ENCODE peak calls at places on chromosomes 4 and X, in nine cellular contexts. One of them, this sample, is unnamed.
A peak's percentile ranks its signal among the peaks of the same experiment; 100 is the strongest.

GRCh38 chrX:102063445-102064074 is 61.9 kb upstream of the TCEAL2 start:
- DNase-seq in activated gamma-delta T cell treated with Interleukin-2 at 50 U/mL for 16 hours: no peak
- DNase-seq in NCI-H1694 treated with DMSO at 0.1 percent for 48 hours: no peak
- DNase-seq in NT2/D1: no peak
- DNase-seq in Ammon's horn: no peak
- DNase-seq in frontal cortex: no peak
- DNase-seq in left cardiac atrium: no peak
- DNase-seq in endothelial cell: no peak
- DNase-seq in left lung: no peak
- DNase-seq in this sample: no peak

GRCh38 chr4:14196141-14196540 is 568.6 kb upstream of the BOD1L1 start:
- DNase-seq in left lung: peak; percentile 52
- DNase-seq in NCI-H1694 treated with DMSO at 0.1 percent for 48 hours: no peak
- DNase-seq in NT2/D1: peak; percentile 35
- DNase-seq in frontal cortex: no peak
- DNase-seq in left cardiac atrium: peak; percentile 47
- DNase-seq in Ammon's horn: peak; percentile 30
- DNase-seq in activated gamma-delta T cell treated with Interleukin-2 at 50 U/mL for 16 hours: no peak
- DNase-seq in endothelial cell: peak; percentile 75
- DNase-seq in this sample: no peak

GRCh38 chr4:40843696-40844095 is 93.9 kb downstream of the NSUN7 start:
- DNase-seq in frontal cortex: no peak
- DNase-seq in left lung: no peak
- DNase-seq in Ammon's horn: no peak
- DNase-seq in left cardiac atrium: no peak
- DNase-seq in NT2/D1: no peak
- DNase-seq in NCI-H1694 treated with DMSO at 0.1 percent for 48 hours: peak; percentile 17
- DNase-seq in endothelial cell: no peak
- DNase-seq in activated gamma-delta T cell treated with Interleukin-2 at 50 U/mL for 16 hours: no peak
- DNase-seq in this sample: no peak

GRCh38 chr4:152536545-152537182 is 772 bp upstream of the FBXW7 start:
- DNase-seq in frontal cortex: peak; percentile 37
- DNase-seq in left cardiac atrium: no peak
- DNase-seq in NCI-H1694 treated with DMSO at 0.1 percent for 48 hours: no peak
- DNase-seq in Ammon's horn: no peak
- DNase-seq in activated gamma-delta T cell treated with Interleukin-2 at 50 U/mL for 16 hours: no peak
- DNase-seq in left lung: no peak
- DNase-seq in NT2/D1: no peak
- DNase-seq in endothelial cell: no peak
- DNase-seq in this sample: peak; percentile 24

GRCh38 chrX:78957768-78958130 is 12.6 kb downstream of the P2RY10 start:
- DNase-seq in NT2/D1: no peak
- DNase-seq in frontal cortex: no peak
- DNase-seq in NCI-H1694 treated with DMSO at 0.1 percent for 48 hours: no peak
- DNase-seq in activated gamma-delta T cell treated with Interleukin-2 at 50 U/mL for 16 hours: no peak
- DNase-seq in endothelial cell: no peak
- DNase-seq in Ammon's horn: no peak
- DNase-seq in left lung: no peak
- DNase-seq in left cardiac atrium: no peak
- DNase-seq in this sample: no peak

GRCh38 chrX:119181491-119181890 is 53.9 kb upstream of the KIAA1210 start:
- DNase-seq in activated gamma-delta T cell treated with Interleukin-2 at 50 U/mL for 16 hours: no peak
- DNase-seq in endothelial cell: peak; percentile 34
- DNase-seq in left lung: no peak
- DNase-seq in left cardiac atrium: no peak
- DNase-seq in Ammon's horn: no peak
- DNase-seq in frontal cortex: no peak
- DNase-seq in NT2/D1: peak; percentile 9
- DNase-seq in NCI-H1694 treated with DMSO at 0.1 percent for 48 hours: no peak
- DNase-seq in this sample: no peak

GRCh38 chr4:10023806-10024205 is 2.5 kb upstream of the SLC2A9 start:
- DNase-seq in NT2/D1: no peak
- DNase-seq in endothelial cell: no peak
- DNase-seq in left cardiac atrium: no peak
- DNase-seq in activated gamma-delta T cell treated with Interleukin-2 at 50 U/mL for 16 hours: no peak
- DNase-seq in left lung: no peak
- DNase-seq in frontal cortex: no peak
- DNase-seq in NCI-H1694 treated with DMSO at 0.1 percent for 48 hours: no peak
- DNase-seq in Ammon's horn: no peak
- DNase-seq in this sample: no peak

GRCh38 chr4:163070023-163070422 is 96.7 kb downstream of the NAF1 start:
- DNase-seq in NT2/D1: no peak
- DNase-seq in left cardiac atrium: no peak
- DNase-seq in activated gamma-delta T cell treated with Interleukin-2 at 50 U/mL for 16 hours: no peak
- DNase-seq in endothelial cell: no peak
- DNase-seq in left lung: no peak
- DNase-seq in frontal cortex: no peak
- DNase-seq in NCI-H1694 treated with DMSO at 0.1 percent for 48 hours: no peak
- DNase-seq in Ammon's horn: no peak
- DNase-seq in this sample: no peak

GRCh38 chr4:128782076-128782715 is 27.3 kb upstream of the JADE1 start:
- DNase-seq in Ammon's horn: peak; percentile 63
- DNase-seq in frontal cortex: peak; percentile 46
- DNase-seq in left cardiac atrium: peak; percentile 30
- DNase-seq in left lung: no peak
- DNase-seq in endothelial cell: no peak
- DNase-seq in NCI-H1694 treated with DMSO at 0.1 percent for 48 hours: no peak
- DNase-seq in NT2/D1: no peak
- DNase-seq in activated gamma-delta T cell treated with Interleukin-2 at 50 U/mL for 16 hours: peak; percentile 49
- DNase-seq in this sample: peak; percentile 62

GRCh38 chr4:78939667-78940008 is 400 bp upstream of the PAQR3 start:
- DNase-seq in Ammon's horn: no peak
- DNase-seq in frontal cortex: no peak
- DNase-seq in activated gamma-delta T cell treated with Interleukin-2 at 50 U/mL for 16 hours: no peak
- DNase-seq in left cardiac atrium: no peak
- DNase-seq in endothelial cell: no peak
- DNase-seq in NCI-H1694 treated with DMSO at 0.1 percent for 48 hours: peak; percentile 60
- DNase-seq in left lung: no peak
- DNase-seq in NT2/D1: no peak
- DNase-seq in this sample: no peak

GRCh38 chr4:26780524-26780923 is 80.1 kb upstream of the STIM2 start:
- DNase-seq in frontal cortex: no peak
- DNase-seq in activated gamma-delta T cell treated with Interleukin-2 at 50 U/mL for 16 hours: no peak
- DNase-seq in Ammon's horn: no peak
- DNase-seq in endothelial cell: no peak
- DNase-seq in left lung: no peak
- DNase-seq in left cardiac atrium: no peak
- DNase-seq in NCI-H1694 treated with DMSO at 0.1 percent for 48 hours: no peak
- DNase-seq in NT2/D1: no peak
- DNase-seq in this sample: no peak

GRCh38 chr4:147103403-147103946 is 157.8 kb upstream of the TTC29 start:
- DNase-seq in endothelial cell: no peak
- DNase-seq in left lung: no peak
- DNase-seq in NT2/D1: no peak
- DNase-seq in NCI-H1694 treated with DMSO at 0.1 percent for 48 hours: no peak
- DNase-seq in activated gamma-delta T cell treated with Interleukin-2 at 50 U/mL for 16 hours: no peak
- DNase-seq in Ammon's horn: peak; percentile 32
- DNase-seq in left cardiac atrium: peak; percentile 66
- DNase-seq in frontal cortex: no peak
- DNase-seq in this sample: no peak

GRCh38 chr4:145840162-145840768 is 98.4 kb downstream of the ZNF827 start:
- DNase-seq in NT2/D1: no peak
- DNase-seq in activated gamma-delta T cell treated with Interleukin-2 at 50 U/mL for 16 hours: no peak
- DNase-seq in NCI-H1694 treated with DMSO at 0.1 percent for 48 hours: peak; percentile 48
- DNase-seq in Ammon's horn: peak; percentile 75
- DNase-seq in endothelial cell: no peak
- DNase-seq in left lung: no peak
- DNase-seq in frontal cortex: no peak
- DNase-seq in left cardiac atrium: no peak
- DNase-seq in this sample: peak; percentile 36

GRCh38 chr4:139144161-139144859 is 32.7 kb downstream of the ELF2 start:
- DNase-seq in left lung: peak; percentile 73
- DNase-seq in Ammon's horn: peak; percentile 35
- DNase-seq in left cardiac atrium: peak; percentile 60
- DNase-seq in NT2/D1: no peak
- DNase-seq in frontal cortex: no peak
- DNase-seq in activated gamma-delta T cell treated with Interleukin-2 at 50 U/mL for 16 hours: no peak
- DNase-seq in NCI-H1694 treated with DMSO at 0.1 percent for 48 hours: no peak
- DNase-seq in endothelial cell: no peak
- DNase-seq in this sample: no peak

GRCh38 chrX:11724122-11725017 is 33.7 kb upstream of the MSL3 start:
- DNase-seq in left lung: no peak
- DNase-seq in activated gamma-delta T cell treated with Interleukin-2 at 50 U/mL for 16 hours: peak; percentile 8
- DNase-seq in frontal cortex: no peak
- DNase-seq in NT2/D1: no peak
- DNase-seq in left cardiac atrium: no peak
- DNase-seq in Ammon's horn: peak; percentile 14
- DNase-seq in endothelial cell: peak; percentile 6
- DNase-seq in NCI-H1694 treated with DMSO at 0.1 percent for 48 hours: no peak
- DNase-seq in this sample: no peak

GRCh38 chr4:66899422-66900065 is 645.8 kb downstream of the CENPC start:
- DNase-seq in NCI-H1694 treated with DMSO at 0.1 percent for 48 hours: no peak
- DNase-seq in endothelial cell: no peak
- DNase-seq in Ammon's horn: no peak
- DNase-seq in left lung: no peak
- DNase-seq in frontal cortex: no peak
- DNase-seq in NT2/D1: no peak
- DNase-seq in activated gamma-delta T cell treated with Interleukin-2 at 50 U/mL for 16 hours: no peak
- DNase-seq in left cardiac atrium: no peak
- DNase-seq in this sample: no peak

GRCh38 chr4:22090655-22091350 is 142.2 kb upstream of the KCNIP4 start:
- DNase-seq in activated gamma-delta T cell treated with Interleukin-2 at 50 U/mL for 16 hours: no peak
- DNase-seq in frontal cortex: no peak
- DNase-seq in left cardiac atrium: no peak
- DNase-seq in NT2/D1: no peak
- DNase-seq in Ammon's horn: no peak
- DNase-seq in endothelial cell: no peak
- DNase-seq in NCI-H1694 treated with DMSO at 0.1 percent for 48 hours: no peak
- DNase-seq in left lung: no peak
- DNase-seq in this sample: no peak

GRCh38 chr4:71732066-71732465 is 51.8 kb downstream of the GC start:
- DNase-seq in left lung: no peak
- DNase-seq in frontal cortex: no peak
- DNase-seq in Ammon's horn: no peak
- DNase-seq in activated gamma-delta T cell treated with Interleukin-2 at 50 U/mL for 16 hours: no peak
- DNase-seq in endothelial cell: no peak
- DNase-seq in NT2/D1: no peak
- DNase-seq in left cardiac atrium: no peak
- DNase-seq in NCI-H1694 treated with DMSO at 0.1 percent for 48 hours: no peak
- DNase-seq in this sample: no peak

GRCh38 chr4:184475096-184475461 is 729 bp upstream of the IRF2 start:
- DNase-seq in left cardiac atrium: peak; percentile 63
- DNase-seq in endothelial cell: peak; percentile 11
- DNase-seq in left lung: peak; percentile 60
- DNase-seq in NCI-H1694 treated with DMSO at 0.1 percent for 48 hours: no peak
- DNase-seq in activated gamma-delta T cell treated with Interleukin-2 at 50 U/mL for 16 hours: peak; percentile 29
- DNase-seq in Ammon's horn: peak; percentile 43
- DNase-seq in NT2/D1: no peak
- DNase-seq in frontal cortex: no peak
- DNase-seq in this sample: peak; percentile 12

GRCh38 chr4:95155759-95156451 is 392.9 kb downstream of the UNC5C start:
- DNase-seq in Ammon's horn: no peak
- DNase-seq in endothelial cell: no peak
- DNase-seq in frontal cortex: no peak
- DNase-seq in left lung: no peak
- DNase-seq in activated gamma-delta T cell treated with Interleukin-2 at 50 U/mL for 16 hours: no peak
- DNase-seq in NCI-H1694 treated with DMSO at 0.1 percent for 48 hours: no peak
- DNase-seq in NT2/D1: no peak
- DNase-seq in left cardiac atrium: no peak
- DNase-seq in this sample: no peak

GRCh38 chrX:12878536-12878935 is 11.7 kb downstream of the TLR7 start:
- DNase-seq in Ammon's horn: no peak
- DNase-seq in NCI-H1694 treated with DMSO at 0.1 percent for 48 hours: no peak
- DNase-seq in activated gamma-delta T cell treated with Interleukin-2 at 50 U/mL for 16 hours: no peak
- DNase-seq in left lung: no peak
- DNase-seq in endothelial cell: no peak
- DNase-seq in left cardiac atrium: no peak
- DNase-seq in frontal cortex: no peak
- DNase-seq in NT2/D1: no peak
- DNase-seq in this sample: no peak

GRCh38 chrX:134236690-134237362 is at the start of gene CCDC160:
- DNase-seq in NT2/D1: no peak
- DNase-seq in left cardiac atrium: peak; percentile 57
- DNase-seq in frontal cortex: peak; percentile 56
- DNase-seq in endothelial cell: peak; percentile 76
- DNase-seq in activated gamma-delta T cell treated with Interleukin-2 at 50 U/mL for 16 hours: no peak
- DNase-seq in left lung: peak; percentile 46
- DNase-seq in Ammon's horn: peak; percentile 62
- DNase-seq in NCI-H1694 treated with DMSO at 0.1 percent for 48 hours: no peak
- DNase-seq in this sample: peak; percentile 27

GRCh38 chrX:110210417-110211139 is 107.3 kb downstream of the AMMECR1 start:
- DNase-seq in NCI-H1694 treated with DMSO at 0.1 percent for 48 hours: peak; percentile 28
- DNase-seq in left lung: no peak
- DNase-seq in activated gamma-delta T cell treated with Interleukin-2 at 50 U/mL for 16 hours: no peak
- DNase-seq in left cardiac atrium: no peak
- DNase-seq in NT2/D1: no peak
- DNase-seq in Ammon's horn: no peak
- DNase-seq in frontal cortex: no peak
- DNase-seq in endothelial cell: no peak
- DNase-seq in this sample: no peak

GRCh38 chrX:1167918-1168481 is 44.4 kb downstream of the CRLF2 start:
- DNase-seq in NCI-H1694 treated with DMSO at 0.1 percent for 48 hours: no peak
- DNase-seq in Ammon's horn: no peak
- DNase-seq in frontal cortex: no peak
- DNase-seq in endothelial cell: no peak
- DNase-seq in NT2/D1: no peak
- DNase-seq in activated gamma-delta T cell treated with Interleukin-2 at 50 U/mL for 16 hours: no peak
- DNase-seq in left cardiac atrium: no peak
- DNase-seq in left lung: no peak
- DNase-seq in this sample: no peak

GRCh38 chr4:165765053-165765452 is 108.0 kb upstream of the TLL1 start:
- DNase-seq in activated gamma-delta T cell treated with Interleukin-2 at 50 U/mL for 16 hours: no peak
- DNase-seq in NT2/D1: no peak
- DNase-seq in Ammon's horn: no peak
- DNase-seq in left lung: no peak
- DNase-seq in frontal cortex: no peak
- DNase-seq in NCI-H1694 treated with DMSO at 0.1 percent for 48 hours: no peak
- DNase-seq in endothelial cell: no peak
- DNase-seq in left cardiac atrium: no peak
- DNase-seq in this sample: no peak

GRCh38 chr4:6901669-6902317 is 7.8 kb upstream of the TBC1D14 start:
- DNase-seq in left cardiac atrium: no peak
- DNase-seq in NT2/D1: no peak
- DNase-seq in Ammon's horn: no peak
- DNase-seq in left lung: peak; percentile 22
- DNase-seq in activated gamma-delta T cell treated with Interleukin-2 at 50 U/mL for 16 hours: no peak
- DNase-seq in endothelial cell: no peak
- DNase-seq in NCI-H1694 treated with DMSO at 0.1 percent for 48 hours: no peak
- DNase-seq in frontal cortex: no peak
- DNase-seq in this sample: no peak

GRCh38 chr4:168710353-168710946 is 213.6 kb downstream of the PALLD start:
- DNase-seq in NT2/D1: peak; percentile 6
- DNase-seq in activated gamma-delta T cell treated with Interleukin-2 at 50 U/mL for 16 hours: no peak
- DNase-seq in Ammon's horn: peak; percentile 64
- DNase-seq in endothelial cell: no peak
- DNase-seq in left lung: no peak
- DNase-seq in NCI-H1694 treated with DMSO at 0.1 percent for 48 hours: no peak
- DNase-seq in frontal cortex: peak; percentile 16
- DNase-seq in left cardiac atrium: no peak
- DNase-seq in this sample: peak; percentile 10

GRCh38 chr4:78121338-78121904 is 64.3 kb downstream of the FRAS1 start:
- DNase-seq in left cardiac atrium: peak; percentile 58
- DNase-seq in Ammon's horn: no peak
- DNase-seq in activated gamma-delta T cell treated with Interleukin-2 at 50 U/mL for 16 hours: no peak
- DNase-seq in NT2/D1: no peak
- DNase-seq in frontal cortex: no peak
- DNase-seq in left lung: peak; percentile 72
- DNase-seq in NCI-H1694 treated with DMSO at 0.1 percent for 48 hours: no peak
- DNase-seq in endothelial cell: no peak
- DNase-seq in this sample: no peak

GRCh38 chrX:114626323-114626722 is 42.4 kb downstream of the HTR2C start:
- DNase-seq in Ammon's horn: no peak
- DNase-seq in frontal cortex: no peak
- DNase-seq in left cardiac atrium: no peak
- DNase-seq in NT2/D1: peak; percentile 0
- DNase-seq in endothelial cell: no peak
- DNase-seq in NCI-H1694 treated with DMSO at 0.1 percent for 48 hours: no peak
- DNase-seq in left lung: no peak
- DNase-seq in activated gamma-delta T cell treated with Interleukin-2 at 50 U/mL for 16 hours: no peak
- DNase-seq in this sample: no peak

GRCh38 chr4:90074322-90074886 is 52.8 kb upstream of the CCSER1 start:
- DNase-seq in NT2/D1: peak; percentile 1
- DNase-seq in endothelial cell: no peak
- DNase-seq in left cardiac atrium: no peak
- DNase-seq in activated gamma-delta T cell treated with Interleukin-2 at 50 U/mL for 16 hours: no peak
- DNase-seq in Ammon's horn: no peak
- DNase-seq in left lung: no peak
- DNase-seq in NCI-H1694 treated with DMSO at 0.1 percent for 48 hours: no peak
- DNase-seq in frontal cortex: no peak
- DNase-seq in this sample: no peak

GRCh38 chr4:7939377-7940108 is at the start of gene AFAP1:
- DNase-seq in left cardiac atrium: peak; percentile 92
- DNase-seq in activated gamma-delta T cell treated with Interleukin-2 at 50 U/mL for 16 hours: peak; percentile 85
- DNase-seq in left lung: peak; percentile 81
- DNase-seq in endothelial cell: peak; percentile 94
- DNase-seq in NCI-H1694 treated with DMSO at 0.1 percent for 48 hours: peak; percentile 63
- DNase-seq in Ammon's horn: peak; percentile 93
- DNase-seq in frontal cortex: peak; percentile 99
- DNase-seq in NT2/D1: peak; percentile 76
- DNase-seq in this sample: peak; percentile 99